ENCODE peak calls at places on chromosome 18, in nine cellular contexts. D is GM12878, A is heart left ventricle, X is suprapubic skin, W is H1, Y is adrenal gland, P is body of pancreas, Q is IMR-90, G is Peyer's patch. R is an unnamed sample. For H3K27me3 and H3K4me1, the result is how much of the 10 kb centered on the place peaks cover.

GRCh38 chr18:11245889-11246288 is 96.5 kb upstream of the PIEZO2 start:
- DNase-seq in D (no peak), A (no peak), X (no peak), W (no peak), Y (no peak), P (no peak), Q (no peak), G (no peak), R (no peak)

GRCh38 chr18:53796042-53796729 is 428.3 kb downstream of the MBD2 start:
- DNase-seq in D (no peak), A (no peak), X (peak), W (no peak), Y (peak), P (no peak), Q (peak), G (no peak), R (no peak)

GRCh38 chr18:14104906-14105748 is 27.1 kb downstream of the ZNF519 start:
- DNase-seq in D (no peak), A (no peak), X (no peak), W (no peak), Y (no peak), P (no peak), Q (no peak), G (no peak), R (no peak)

GRCh38 chr18:58277457-58277739 is 233.4 kb downstream of the NEDD4L start:
- DNase-seq in D (no peak), A (no peak), X (no peak), W (no peak), Y (no peak), P (no peak), Q (no peak), G (no peak), R (no peak)

GRCh38 chr18:11741505-11742145 is 52.6 kb downstream of the GNAL start:
- DNase-seq in D (no peak), A (no peak), X (no peak), W (no peak), Y (no peak), P (no peak), Q (no peak), G (no peak), R (no peak)

GRCh38 chr18:58565021-58565420 is 63.9 kb downstream of the ALPK2 start:
- DNase-seq in D (peak), A (no peak), X (no peak), W (no peak), Y (peak), P (no peak), Q (no peak), G (no peak), R (no peak)

GRCh38 chr18:8088626-8089025 is 520.6 kb upstream of the RAB12 start:
- DNase-seq in D (no peak), A (no peak), X (no peak), W (no peak), Y (no peak), P (no peak), Q (no peak), G (no peak), R (no peak)

GRCh38 chr18:56565596-56566355 is 72.6 kb downstream of the TXNL1 start:
- DNase-seq in D (no peak), A (no peak), X (no peak), W (no peak), Y (no peak), P (no peak), Q (peak), G (no peak), R (no peak)

GRCh38 chr18:77119851-77120491 is 12.6 kb downstream of the MBP start:
- DNase-seq in D (no peak), A (no peak), X (no peak), W (no peak), Y (no peak), P (no peak), Q (no peak), G (no peak), R (no peak)

GRCh38 chr18:79558196-79559120 is 121.1 kb upstream of the CTDP1 start:
- DNase-seq in D (no peak), A (no peak), X (peak), W (no peak), Y (no peak), P (peak), Q (no peak), G (no peak), R (no peak)

GRCh38 chr18:63562284-63562683 is 20.1 kb downstream of the SERPINB12 start:
- DNase-seq in D (peak), A (no peak), X (no peak), W (no peak), Y (no peak), P (no peak), Q (no peak), G (no peak), R (no peak)

DNA sequence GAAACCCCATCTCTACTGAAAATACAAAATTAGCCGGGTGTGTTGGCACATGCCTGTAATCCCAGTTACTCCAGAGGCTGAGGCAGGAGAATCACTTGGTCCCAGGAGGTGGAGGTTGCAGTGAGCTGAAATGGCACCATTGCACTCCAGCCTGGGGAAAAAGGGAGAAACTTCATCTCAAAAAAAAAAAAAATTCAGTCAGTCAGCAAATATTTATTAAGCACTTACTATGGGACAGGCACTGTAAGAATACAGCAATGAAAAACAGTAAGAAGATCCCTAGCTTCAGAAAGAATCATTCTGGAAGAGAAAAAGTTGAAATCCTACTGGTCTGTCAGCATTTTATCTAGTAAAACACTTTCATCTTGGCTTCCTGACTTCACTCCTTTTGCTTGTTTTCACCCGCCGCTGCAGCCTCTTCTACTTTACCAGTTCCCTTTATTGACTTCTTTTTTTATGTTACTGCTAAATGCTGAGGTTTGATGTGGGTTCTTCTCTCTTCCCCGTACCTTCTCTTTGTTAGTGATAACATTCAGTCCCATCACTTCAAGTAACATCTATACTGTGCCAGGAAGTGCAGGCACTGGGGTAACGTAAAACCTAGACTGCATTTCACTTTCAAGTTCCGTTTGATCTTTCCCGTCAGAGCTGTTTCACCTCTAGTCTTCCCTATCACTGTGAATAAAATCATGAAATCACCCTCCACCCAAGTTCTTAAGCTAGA is 10.8 kb upstream of the TAF4B start:
- DNase-seq in D (peak), A (no peak), X (no peak), W (no peak), Y (no peak), P (no peak), Q (no peak), G (no peak), R (no peak)
- H3K27me3 ChIP-seq in D (under half), A (under half), X (under half), W (under half), Y (under half), P (under half), Q (under half), G (under half), R (under half)

DNA sequence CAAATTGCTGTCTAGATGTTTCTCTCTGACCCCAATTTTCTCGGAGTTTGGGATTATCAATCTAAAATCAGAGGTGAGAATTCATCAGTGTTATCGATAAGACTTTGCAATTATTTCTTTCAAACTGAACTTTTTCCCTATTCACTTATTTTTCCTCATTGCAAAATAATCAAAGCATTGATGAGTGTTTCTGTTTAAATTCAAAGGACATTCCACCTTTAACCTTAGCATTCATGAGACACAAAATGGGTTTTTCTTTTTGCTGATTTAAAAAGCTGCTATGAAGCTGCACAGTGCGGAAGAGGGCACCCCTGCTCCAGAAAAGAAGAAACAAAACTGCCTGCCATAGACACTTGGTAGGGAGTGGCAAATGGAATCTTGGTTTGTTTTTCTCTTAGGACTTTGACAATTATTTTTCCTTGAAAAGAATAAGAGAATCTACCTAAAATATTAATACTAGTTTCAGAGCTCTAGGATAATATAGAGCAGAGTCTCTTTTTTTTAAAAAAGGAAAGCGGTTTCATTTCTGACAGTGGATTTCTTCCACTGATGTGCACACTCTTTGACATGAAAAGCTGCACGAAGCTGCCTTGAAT is 203.4 kb downstream of the TGIF1 start:
- DNase-seq in D (no peak), A (no peak), X (no peak), W (no peak), Y (no peak), P (no peak), Q (no peak), G (no peak), R (no peak)
- TF ChIP-seq POLR2A in D (no peak), A (no peak), X (no peak), W (no peak), Y (no peak), P (no peak), Q (no peak), G (no peak), R (no peak)

GRCh38 chr18:48674758-48675157 is 135.9 kb downstream of the CTIF start:
- DNase-seq in D (no peak), A (no peak), X (no peak), W (no peak), Y (no peak), P (no peak), Q (no peak), G (no peak), R (no peak)
- H3K4me1 ChIP-seq in D (under half), A (under half), X (under half), W (under half), Y (under half), P (under half), Q (under half), G (under half), R (under half)

GRCh38 chr18:72541871-72542690 is 2.1 kb downstream of the CBLN2 start:
- DNase-seq in D (no peak), A (no peak), X (no peak), W (peak), Y (no peak), P (no peak), Q (no peak), G (no peak), R (no peak)

GRCh38 chr18:72543362-72544055 is 633 bp downstream of the CBLN2 start:
- DNase-seq in D (no peak), A (no peak), X (no peak), W (peak), Y (no peak), P (no peak), Q (no peak), G (no peak), R (no peak)

GRCh38 chr18:72539861-72540260 is 4.3 kb downstream of the CBLN2 start:
- DNase-seq in D (no peak), A (no peak), X (no peak), W (no peak), Y (no peak), P (no peak), Q (no peak), G (no peak), R (no peak)

GRCh38 chr18:72542993-72543361 is 1.2 kb downstream of the CBLN2 start:
- DNase-seq in D (no peak), A (no peak), X (no peak), W (no peak), Y (no peak), P (no peak), Q (no peak), G (no peak), R (no peak)

DNA sequence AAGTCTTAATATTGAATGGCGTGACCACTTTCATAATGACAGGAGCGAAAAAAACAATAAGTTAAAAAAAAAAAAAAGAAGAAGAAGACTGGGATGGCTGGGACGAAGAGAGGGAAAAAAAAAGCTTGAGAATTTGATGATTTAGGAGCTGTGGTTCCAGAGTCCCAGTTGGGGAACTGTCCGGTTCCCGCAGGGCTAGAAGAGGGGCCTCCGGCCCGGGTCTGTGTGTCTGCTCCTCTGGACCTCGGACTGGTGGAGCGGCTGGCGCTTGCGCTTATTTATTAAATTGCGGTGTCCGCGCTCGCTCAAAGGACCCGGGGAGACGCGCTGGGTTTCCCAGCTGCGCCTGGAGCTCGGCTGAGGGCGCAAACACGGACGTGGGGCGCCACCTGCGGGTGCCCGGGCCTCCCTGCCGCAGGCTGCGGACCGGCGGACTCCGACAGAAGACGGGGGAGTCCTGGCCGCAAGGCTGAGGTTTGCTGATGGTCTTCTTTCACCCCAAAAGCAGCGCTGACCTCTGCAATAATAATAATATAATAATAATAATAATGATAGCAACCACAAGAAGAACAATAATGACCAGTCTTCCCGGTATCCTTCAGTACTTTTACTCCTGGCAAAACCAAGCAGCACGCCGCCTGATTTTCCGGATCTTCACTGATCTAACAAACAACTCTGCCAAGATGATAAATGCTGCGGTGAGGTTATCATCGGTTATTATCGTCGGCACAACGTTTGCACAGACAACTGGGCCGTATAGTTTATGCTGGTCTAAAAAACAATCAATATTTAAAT is at the start of gene CBLN2:
- DNase-seq in D (no peak), A (no peak), X (no peak), W (peak), Y (peak), P (peak), Q (peak), G (peak), R (no peak)
- H3K27me3 ChIP-seq in D (under half), A (half or more), X (under half), W (under half), Y (under half), P (under half), Q (under half), G (under half), R (under half)